ENCODE peak calls at places on chromosomes 11 and 22, in four cellular contexts. N is K562, T is HepG2, B is GM12878. S is an unnamed sample.

GRCh38 chr11:9231848-9232177 is 33.3 kb downstream of the DENND5A start:
- DNase-seq in N (no peak), T (no peak), B (no peak), S (no peak)

GRCh38 chr11:36186340-36186739 is 102.9 kb downstream of the COMMD9 start:
- DNase-seq in N (no peak), T (no peak), B (no peak), S (no peak)

GRCh38 chr11:125360066-125360465 is 136.0 kb downstream of the FEZ1 start:
- DNase-seq in N (no peak), T (no peak), B (no peak), S (no peak)

GRCh38 chr11:27141576-27141975 is 101.0 kb downstream of the BBOX1 start:
- DNase-seq in N (no peak), T (no peak), B (no peak), S (no peak)

GRCh38 chr22:19287889-19288288 is 3.6 kb downstream of the CLTCL1 start:
- DNase-seq in N (no peak), T (no peak), B (no peak), S (peak; percentile 64)

GRCh38 chr11:84886344-84886743 is 740.8 kb downstream of the DLG2 start:
- DNase-seq in N (no peak), T (no peak), B (no peak), S (no peak)

GRCh38 chr11:15123849-15124248 is 9.1 kb downstream of the INSC start:
- DNase-seq in N (no peak), T (no peak), B (no peak), S (peak; percentile 4)

GRCh38 chr11:94845622-94846021 is 77.5 kb downstream of the AMOTL1 start:
- DNase-seq in N (no peak), T (peak; percentile 48), B (no peak), S (peak; percentile 26)

GRCh38 chr22:45324186-45324775 is 14.5 kb downstream of the FAM118A start:
- DNase-seq in N (no peak), T (no peak), B (no peak), S (no peak)

GRCh38 chr22:49768511-49768910 is 59.2 kb downstream of the BRD1 start:
- DNase-seq in N (no peak), T (no peak), B (no peak), S (no peak)

GRCh38 chr22:50260434-50260800 is 1.1 kb downstream of the MAPK12 start:
- DNase-seq in N (no peak), T (no peak), B (no peak), S (no peak)

GRCh38 chr11:92628401-92629292 is 340.8 kb upstream of the MTNR1B start:
- DNase-seq in N (no peak), T (no peak), B (no peak), S (no peak)

GRCh38 chr11:86435711-86436110 is 61.0 kb downstream of the CCDC81 start:
- DNase-seq in N (no peak), T (no peak), B (no peak), S (no peak)

GRCh38 chr11:45930031-45930794 is 7.8 kb downstream of the LARGE2 start:
- DNase-seq in N (no peak), T (no peak), B (peak; percentile 88), S (no peak)

GRCh38 chr11:9886595-9886994 is 222.7 kb downstream of the SWAP70 start:
- DNase-seq in N (no peak), T (no peak), B (no peak), S (no peak)

GRCh38 chr11:6735306-6735705 is 36.5 kb downstream of the OR2AG2 start:
- DNase-seq in N (no peak), T (no peak), B (no peak), S (no peak)

GRCh38 chr11:106399075-106399500 is 321.6 kb downstream of the AASDHPPT start:
- DNase-seq in N (no peak), T (no peak), B (no peak), S (peak; percentile 86)

GRCh38 chr22:28034760-28035401 is 115.8 kb upstream of the PITPNB start:
- DNase-seq in N (peak; percentile 67), T (no peak), B (no peak), S (no peak)

GRCh38 chr11:3609416-3610265 is 32.2 kb downstream of the ART5 start:
- DNase-seq in N (peak; percentile 56), T (peak; percentile 13), B (no peak), S (peak; percentile 47)

GRCh38 chr11:76638267-76639197 is 32.0 kb downstream of the LRRC32 start:
- DNase-seq in N (no peak), T (no peak), B (no peak), S (no peak)

GRCh38 chr11:78039391-78039918 is 16.4 kb upstream of the KCTD14 start:
- DNase-seq in N (no peak), T (no peak), B (no peak), S (no peak)

GRCh38 chr11:121770933-121771332 is 318.2 kb upstream of the SORL1-AS1 start:
- DNase-seq in N (no peak), T (no peak), B (no peak), S (no peak)

GRCh38 chr11:131750152-131750551 is 379.7 kb downstream of the NTM start:
- DNase-seq in N (no peak), T (no peak), B (no peak), S (no peak)

GRCh38 chr11:107593941-107594340 is 3.0 kb downstream of the ELMOD1 start:
- DNase-seq in N (no peak), T (no peak), B (no peak), S (no peak)

GRCh38 chr11:69442807-69443137 is 38.7 kb upstream of the LINC01488 start:
- DNase-seq in N (peak; percentile 66), T (peak; percentile 80), B (no peak), S (no peak)

GRCh38 chr11:33842236-33842915 is 49.5 kb downstream of the LMO2 start:
- DNase-seq in N (no peak), T (no peak), B (no peak), S (no peak)

GRCh38 chr11:86983071-86983488 is 27.9 kb upstream of the FZD4 start:
- DNase-seq in N (no peak), T (peak; percentile 66), B (no peak), S (no peak)

GRCh38 chr11:126920833-126921232 is 79.7 kb downstream of the KIRREL3 start:
- DNase-seq in N (no peak), T (no peak), B (no peak), S (no peak)

GRCh38 chr22:22684605-22685561 is 40.5 kb downstream of the GGTLC2 start:
- DNase-seq in N (peak; percentile 78), T (no peak), B (no peak), S (peak; percentile 30)

GRCh38 chr11:103395612-103396011 is 286.4 kb downstream of the DYNC2H1 start:
- DNase-seq in N (no peak), T (peak; percentile 1), B (no peak), S (no peak)
- TF ChIP-seq CHD4 in N (no peak), T (no peak), B (no peak), S (no peak)

GRCh38 chr22:31346733-31347250 is 646 bp upstream of the PATZ1 start:
- DNase-seq in N (peak; percentile 22), T (peak; percentile 68), B (no peak), S (peak; percentile 42)

GRCh38 chr22:31346255-31346732 is at the start of gene PATZ1:
- DNase-seq in N (peak; percentile 66), T (peak; percentile 91), B (no peak), S (peak; percentile 56)

GRCh38 chr22:31347251-31348008 is 1.3 kb upstream of the PATZ1 start:
- DNase-seq in N (no peak), T (peak; percentile 64), B (no peak), S (peak; percentile 71)

GRCh38 chr22:31344369-31345330 is 1.5 kb downstream of the PATZ1 start:
- DNase-seq in N (no peak), T (no peak), B (no peak), S (no peak)

DNA sequence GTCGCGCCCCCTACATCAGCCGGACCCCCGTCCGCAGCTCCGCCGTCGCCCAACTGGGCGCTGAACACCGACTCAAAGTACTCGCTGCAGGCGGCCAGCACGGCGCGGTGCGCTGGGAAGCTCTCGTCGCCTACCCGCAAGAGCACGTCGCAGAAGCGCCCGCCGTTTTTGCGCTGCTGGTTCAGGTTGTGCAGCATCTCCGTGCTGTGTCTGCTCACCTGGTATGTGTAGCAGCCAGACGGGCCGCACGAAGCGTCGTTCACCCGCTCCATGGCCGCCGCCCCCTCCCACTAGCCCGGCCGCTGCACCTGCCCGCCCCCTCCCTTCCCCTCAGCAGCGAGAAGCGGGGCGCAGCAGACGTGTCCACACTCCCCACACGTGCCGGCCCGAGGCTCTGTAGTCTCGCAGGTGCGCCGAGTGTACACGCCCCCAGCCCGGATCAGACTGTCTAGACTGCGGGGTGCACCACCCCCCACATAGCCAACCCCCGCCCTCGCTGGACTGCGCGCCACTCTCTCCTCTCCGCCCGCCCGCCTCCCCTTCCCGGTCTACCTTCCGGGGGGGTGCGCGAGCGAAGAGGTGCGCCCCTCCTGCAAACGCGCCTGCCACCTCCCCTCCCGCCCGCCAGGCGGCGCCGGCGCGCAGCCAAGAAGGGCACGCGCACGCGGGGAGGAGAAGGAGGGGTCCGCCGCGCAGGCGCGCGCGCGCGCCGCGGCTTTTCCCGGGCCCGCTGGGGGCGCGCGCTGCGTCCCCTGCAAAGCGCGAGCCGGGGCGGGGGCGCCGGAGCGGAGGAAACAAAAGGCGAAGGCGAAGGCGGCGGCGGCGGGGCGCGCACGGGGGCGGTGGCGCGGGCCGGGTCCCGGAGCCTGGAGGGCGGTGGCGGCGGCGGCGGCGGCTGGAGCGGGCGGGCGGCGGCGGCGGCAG is 553 bp downstream of the PATZ1 start:
- DNase-seq in N (peak; percentile 91), T (peak; percentile 70), B (peak; percentile 39), S (peak; percentile 62)
- TF ChIP-seq POLR2A in N (no peak), T (no peak), B (peak; percentile 75), S (no peak)

GRCh38 chr22:24937114-24937513 is 9.4 kb downstream of the LHFPL7 start:
- DNase-seq in N (no peak), T (peak; percentile 24), B (no peak), S (no peak)
- TF ChIP-seq CHD4 in N (no peak), T (no peak), B (no peak), S (no peak)

GRCh38 chr22:37141971-37142647 is 7.6 kb downstream of the IL2RB start:
- DNase-seq in N (peak; percentile 63), T (no peak), B (no peak), S (no peak)
- TF ChIP-seq POLR2A in N (no peak), T (no peak), B (no peak), S (no peak)

GRCh38 chr11:122797651-122798050 is 40.6 kb upstream of the CRTAM start:
- DNase-seq in N (no peak), T (no peak), B (no peak), S (no peak)
- TF ChIP-seq CHD4 in N (no peak), T (no peak), B (no peak), S (no peak)

GRCh38 chr11:104442320-104442719 is 278.4 kb upstream of the PDGFD start:
- DNase-seq in N (no peak), T (no peak), B (no peak), S (no peak)
- TF ChIP-seq POLR2A in N (no peak), T (no peak), B (no peak), S (no peak)

GRCh38 chr11:134313821-134314607 is 17.8 kb upstream of the GLB1L2 start:
- DNase-seq in N (no peak), T (no peak), B (no peak), S (no peak)
- TF ChIP-seq CHD4 in N (no peak), T (no peak), B (no peak), S (no peak)